ENCODE peak calls at places on chromosome 15, in five cellular contexts. X is IMR-90, C is astrocyte, P is endothelial cell of umbilical vein, Z is PC-9. Q is an unnamed sample.
A peak's percentile ranks its signal among the peaks of the same experiment; 100 is the strongest.

GRCh38 chr15:95558916-95559315 is 771.6 kb upstream of the NR2F2 start:
- DNase-seq in P (no peak), Z (no peak), C (no peak), X (peak; percentile 40), Q (peak; percentile 35)

GRCh38 chr15:89760303-89761008 is 9.4 kb upstream of the MESP1 start:
- DNase-seq in Z (no peak), X (peak; percentile 57), P (peak; percentile 71), C (peak; percentile 17), Q (peak; percentile 50)

GRCh38 chr15:93378547-93378946 is 289.5 kb upstream of the RGMA start:
- DNase-seq in P (no peak), C (no peak), X (no peak), Z (no peak), Q (no peak)

GRCh38 chr15:63601727-63602185 is 4.6 kb downstream of the FBXL22 start:
- DNase-seq in C (no peak), Z (no peak), P (no peak), X (no peak), Q (no peak)

GRCh38 chr15:53046153-53046790 is 256.1 kb upstream of the ONECUT1 start:
- DNase-seq in Z (no peak), C (no peak), X (no peak), P (no peak), Q (no peak)

GRCh38 chr15:70636540-70637165 is 126.7 kb downstream of the UACA start:
- DNase-seq in Z (no peak), C (no peak), X (no peak), P (peak; percentile 28), Q (no peak)

GRCh38 chr15:67601008-67601620 is 58.6 kb downstream of the MAP2K5 start:
- DNase-seq in Z (no peak), X (peak; percentile 4), P (no peak), C (peak; percentile 17), Q (no peak)

GRCh38 chr15:62964251-62964650 is 78.3 kb upstream of the TPM1 start:
- DNase-seq in Z (no peak), P (no peak), X (peak; percentile 12), C (no peak), Q (no peak)

GRCh38 chr15:37204698-37205097 is 104.3 kb upstream of the MEIS2 start:
- DNase-seq in C (no peak), Z (no peak), P (no peak), X (no peak), Q (no peak)
- TF ChIP-seq CTCF in C (no peak), Z (no peak), P (no peak), X (no peak), Q (no peak)

GRCh38 chr15:98111806-98112205 is 151.3 kb downstream of the ARRDC4 start:
- DNase-seq in P (no peak), Z (no peak), C (no peak), X (no peak), Q (no peak)
- H3K4me3 ChIP-seq in P (no peak overlapping the region), Z (no peak overlapping the region), C (no peak overlapping the region), X (no peak overlapping the region), Q (no peak overlapping the region)

GRCh38 chr15:99134317-99134821 is 29.5 kb downstream of the SYNM start:
- DNase-seq in C (no peak), P (no peak), X (no peak), Z (no peak), Q (no peak)
- H3K27me3 ChIP-seq in C (no peaks in the 10 kb centered on the region), P (no peaks in the 10 kb centered on the region), X (no peaks in the 10 kb centered on the region), Z (no peaks in the 10 kb centered on the region), Q (no peaks in the 10 kb centered on the region)

GRCh38 chr15:26868029-26868685 is 1.3 kb downstream of the GABRA5 start:
- DNase-seq in Z (no peak), X (no peak), P (no peak), C (no peak), Q (no peak)

GRCh38 chr15:26869628-26870027 is 2.8 kb downstream of the GABRA5 start:
- DNase-seq in P (no peak), Z (no peak), C (no peak), X (no peak), Q (no peak)

GRCh38 chr15:26864664-26865191 is 2.1 kb upstream of the GABRA5 start:
- DNase-seq in C (peak; percentile 22), X (peak; percentile 36), Z (no peak), P (peak; percentile 4), Q (peak; percentile 32)

GRCh38 chr15:26867199-26868007 is 541 bp downstream of the GABRA5 start:
- DNase-seq in P (no peak), Z (no peak), C (no peak), X (no peak), Q (no peak)

GRCh38 chr15:26866298-26867198 is at the start of gene GABRA5:
- DNase-seq in X (peak; percentile 20), Z (no peak), P (no peak), C (peak; percentile 55), Q (no peak)
- TF ChIP-seq CTCF in X (peak; percentile 15), Z (no peak), P (no peak), C (peak; percentile 16), Q (peak; percentile 44)